ENCODE peak calls at places on chromosomes 6 and 20, in nine cellular contexts. B is right lobe of liver; I is activated CD8-positive, alpha-beta T cell treated with anti-CD3 and anti-CD28 coated beads for 36 hours; N is CD8-positive, alpha-beta T cell; M is nephron progenitor cell; R is upper lobe of left lung; Q is hepatocyte; Z is HFF-Myc; U is neural crest cell. S is an unnamed sample.

GRCh38 chr20:58692579-58693225 is at the start of gene NPEPL1:
- DNase-seq in Q (peak; percentile 91), B (peak; percentile 82), Z (no peak), M (peak; percentile 68), R (peak; percentile 81), I (peak; percentile 61), N (no peak), U (peak; percentile 53), S (peak; percentile 97)

GRCh38 chr6:37485259-37485658 is 14.4 kb downstream of the CCDC167 start:
- DNase-seq in R (no peak), B (no peak), Z (no peak), M (peak; percentile 40), Q (no peak), U (no peak), I (no peak), N (no peak), S (no peak)

GRCh38 chr6:85405175-85405852 is 44.6 kb upstream of the NT5E start:
- DNase-seq in M (no peak), B (peak; percentile 42), N (no peak), R (no peak), Z (no peak), I (no peak), U (no peak), Q (peak; percentile 54), S (no peak)

GRCh38 chr6:138455746-138456392 is 43.4 kb downstream of the NHSL1 start:
- DNase-seq in N (no peak), B (no peak), R (no peak), Q (no peak), Z (no peak), M (no peak), I (peak; percentile 49), U (no peak), S (peak; percentile 50)

GRCh38 chr6:122116912-122117663 is 282.4 kb upstream of the HSF2 start:
- DNase-seq in U (no peak), N (no peak), Q (no peak), B (no peak), I (no peak), R (no peak), Z (no peak), M (no peak), S (no peak)

GRCh38 chr20:1122388-1123315 is 4.2 kb downstream of the PSMF1 start:
- DNase-seq in Q (peak; percentile 44), U (no peak), Z (no peak), R (peak; percentile 65), M (no peak), I (no peak), B (peak; percentile 71), N (no peak), S (no peak)

GRCh38 chr6:37182736-37183590 is 13.0 kb downstream of the PIM1 start:
- DNase-seq in R (peak; percentile 79), N (no peak), B (no peak), M (no peak), U (no peak), Z (no peak), I (peak; percentile 88), Q (no peak), S (peak; percentile 63)

GRCh38 chr20:45611054-45611453 is 18.5 kb upstream of the WFDC10A start:
- DNase-seq in M (peak; percentile 5), B (no peak), Q (no peak), R (no peak), I (peak; percentile 72), N (no peak), Z (peak; percentile 77), U (no peak), S (no peak)

GRCh38 chr20:49999329-49999728 is 16.5 kb downstream of the SNAI1 start:
- DNase-seq in M (no peak), Z (no peak), I (peak; percentile 86), U (no peak), N (no peak), Q (no peak), R (no peak), B (no peak), S (peak; percentile 68)

GRCh38 chr20:24781061-24781980 is 167.7 kb upstream of the CST7 start:
- DNase-seq in M (peak; percentile 23), R (peak; percentile 19), N (no peak), U (no peak), I (peak; percentile 49), Z (no peak), Q (peak; percentile 66), B (peak; percentile 34), S (no peak)

GRCh38 chr20:57161478-57162194 is 104.8 kb downstream of the BMP7 start:
- DNase-seq in N (no peak), R (no peak), B (no peak), I (no peak), Q (no peak), Z (no peak), U (no peak), M (no peak), S (no peak)

GRCh38 chr6:123016431-123017110 is 20.5 kb downstream of the CLVS2 start:
- DNase-seq in B (no peak), U (no peak), Z (no peak), I (no peak), N (no peak), R (no peak), Q (no peak), M (no peak), S (no peak)

GRCh38 chr20:50126662-50127061 is 13.7 kb upstream of the UBE2V1 start:
- DNase-seq in R (no peak), Z (no peak), Q (peak; percentile 46), B (peak; percentile 79), M (no peak), U (no peak), N (no peak), I (no peak), S (no peak)

GRCh38 chr20:16147221-16147620 is 426.0 kb downstream of the KIF16B start:
- DNase-seq in R (no peak), U (no peak), M (no peak), B (no peak), N (no peak), Q (no peak), Z (no peak), I (no peak), S (no peak)

GRCh38 chr20:53045941-53046340 is 73.8 kb downstream of the TSHZ2 start:
- DNase-seq in U (no peak), B (no peak), I (no peak), R (no peak), Z (no peak), Q (peak; percentile 12), N (no peak), M (no peak), S (no peak)

GRCh38 chr6:91659881-91660280 is 1073.0 kb upstream of the MAP3K7 start:
- DNase-seq in I (no peak), Q (no peak), Z (no peak), N (no peak), B (no peak), U (no peak), M (no peak), R (no peak), S (no peak)

GRCh38 chr6:129565331-129565730 is 144.6 kb downstream of the ARHGAP18 start:
- DNase-seq in N (no peak), Z (no peak), Q (no peak), U (no peak), B (no peak), M (no peak), R (no peak), I (no peak), S (no peak)

GRCh38 chr6:13814938-13815575 is 700 bp upstream of the MCUR1 start:
- DNase-seq in U (no peak), Q (no peak), I (no peak), N (no peak), Z (no peak), M (no peak), B (no peak), R (no peak), S (no peak)

GRCh38 chr20:45140836-45141235 is 16.6 kb upstream of the WFDC12 start:
- DNase-seq in I (no peak), Z (no peak), N (no peak), R (no peak), U (no peak), M (no peak), B (no peak), Q (no peak), S (no peak)

GRCh38 chr20:21529863-21530262 is 16.0 kb upstream of the NKX2-2 start:
- DNase-seq in M (no peak), Q (no peak), R (no peak), B (no peak), N (no peak), U (no peak), Z (no peak), I (no peak), S (peak; percentile 36)
- TF ChIP-seq CTCF in M (peak; percentile 27), Q (peak; percentile 39), R (no peak), B (peak; percentile 73), N (peak; percentile 44), U (peak; percentile 63), Z (peak; percentile 43), I (peak; percentile 42), S (peak; percentile 39)

DNA sequence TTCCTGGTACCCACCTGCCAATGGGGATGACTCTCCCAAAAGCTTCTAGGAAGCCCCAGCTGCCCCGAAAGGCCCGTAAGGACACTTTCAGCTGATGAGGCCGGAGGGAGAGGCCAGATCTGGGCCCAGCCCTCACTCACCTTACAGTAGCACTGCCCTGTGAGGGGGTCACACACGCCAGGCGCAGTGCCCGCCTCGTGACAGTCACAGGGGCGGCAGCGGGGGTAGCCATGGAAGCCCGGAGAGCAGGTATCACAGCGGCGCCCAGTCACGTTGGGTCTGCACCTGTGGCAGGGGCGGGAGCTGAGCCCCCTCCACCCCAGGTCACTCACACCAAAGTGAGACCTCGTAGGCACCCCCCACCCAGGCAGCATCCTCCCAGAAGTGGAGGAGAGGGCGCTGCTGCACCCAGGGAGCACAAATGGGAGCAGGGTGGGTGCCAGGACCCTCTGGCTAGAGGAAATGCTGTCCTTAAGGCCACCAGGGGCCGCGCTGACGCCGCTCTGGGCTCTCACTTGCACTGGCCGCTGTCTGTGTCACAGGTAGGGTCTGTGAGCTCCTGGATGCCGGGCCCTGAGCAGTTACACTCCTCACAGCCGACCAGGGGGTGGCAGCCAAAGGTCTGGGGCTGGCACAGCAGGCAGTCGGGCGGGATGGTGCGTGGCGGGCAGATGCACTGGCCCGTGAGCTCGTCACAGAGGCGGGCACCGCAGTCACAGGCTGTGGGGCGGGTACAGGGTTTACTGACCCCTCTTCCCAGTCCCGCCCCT is 25.1 kb downstream of the ADRM1 start:
- DNase-seq in Z (no peak), Q (no peak), U (no peak), B (peak; percentile 14), R (no peak), I (no peak), N (no peak), M (no peak), S (no peak)
- TF ChIP-seq CTCF in Z (no peak), Q (no peak), U (no peak), B (no peak), R (no peak), I (no peak), N (no peak), M (no peak), S (no peak)

DNA sequence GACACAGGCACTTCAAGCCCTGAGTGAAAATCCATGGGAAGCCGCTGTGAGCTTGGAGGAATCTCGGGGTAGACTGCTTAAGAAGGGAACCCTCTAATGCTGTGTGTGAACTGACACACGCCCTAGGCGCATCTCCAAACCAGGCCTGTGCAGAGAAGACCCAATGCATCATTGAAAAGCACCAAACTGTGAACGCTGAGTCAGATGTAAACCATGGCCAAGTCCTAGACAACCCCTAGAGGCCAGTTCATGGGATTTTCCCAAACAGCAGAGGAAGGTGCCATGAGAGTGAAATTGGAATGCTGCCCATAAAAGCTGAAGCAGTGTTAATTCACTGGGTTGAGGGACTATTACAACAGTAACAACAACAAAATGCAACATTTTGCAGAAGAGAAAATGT is 296.5 kb downstream of the SMOC2 start:
- DNase-seq in M (no peak), Z (no peak), B (no peak), N (no peak), Q (no peak), R (no peak), U (no peak), I (no peak), S (no peak)
- TF ChIP-seq CTCF in M (no peak), Z (no peak), B (no peak), N (no peak), Q (no peak), R (no peak), U (no peak), I (no peak), S (no peak)

GRCh38 chr20:38337561-38338140 is 8.6 kb upstream of the LBP start:
- DNase-seq in N (no peak), Z (no peak), B (peak; percentile 58), I (peak; percentile 67), U (peak; percentile 44), R (peak; percentile 33), Q (peak; percentile 38), M (peak; percentile 53), S (peak; percentile 43)
- TF ChIP-seq CTCF in N (no peak), Z (peak; percentile 68), B (peak; percentile 86), I (peak; percentile 60), U (peak; percentile 67), R (peak; percentile 44), Q (peak; percentile 33), M (peak; percentile 57), S (no peak)